ENCODE peak calls at places on chromosomes 7 and 10, in five cellular contexts. M is testis, F is HCT116, O is stomach, I is astrocyte. N is an unnamed sample.

GRCh38 chr10:3207351-3207750 is 34.8 kb upstream of the PITRM1 start:
- DNase-seq in M (no peak), F (no peak), O (no peak), I (no peak), N (no peak)

GRCh38 chr10:105150486-105150885 is 509.4 kb downstream of the SORCS3 start:
- DNase-seq in M (no peak), F (no peak), O (no peak), I (peak; percentile 90), N (no peak)

GRCh38 chr7:143849785-143850479 is 52.0 kb downstream of the TCAF1 start:
- DNase-seq in M (no peak), F (no peak), O (no peak), I (no peak), N (no peak)

GRCh38 chr10:86169506-86170254 is 196.9 kb downstream of the GRID1 start:
- DNase-seq in M (no peak), F (no peak), O (no peak), I (no peak), N (no peak)

GRCh38 chr7:15764010-15764409 is 77.5 kb upstream of the MEOX2 start:
- DNase-seq in M (no peak), F (no peak), O (no peak), I (no peak), N (no peak)

GRCh38 chr10:21517983-21518628 is 7.4 kb downstream of the SKIDA1 start:
- DNase-seq in M (peak; percentile 45), F (no peak), O (no peak), I (peak; percentile 73), N (peak; percentile 91)

GRCh38 chr10:12470719-12471118 is 121.4 kb downstream of the CAMK1D start:
- DNase-seq in M (no peak), F (no peak), O (no peak), I (no peak), N (no peak)

GRCh38 chr7:136030867-136031318 is 53.7 kb upstream of the MTPN start:
- DNase-seq in M (no peak), F (no peak), O (no peak), I (no peak), N (no peak)

GRCh38 chr10:27912241-27912640 is 86.6 kb downstream of the ODAD2 start:
- DNase-seq in M (no peak), F (no peak), O (no peak), I (no peak), N (no peak)

GRCh38 chr7:66837007-66837406 is 84.0 kb upstream of the TMEM248 start:
- DNase-seq in M (peak; percentile 50), F (peak; percentile 26), O (peak; percentile 46), I (no peak), N (no peak)

GRCh38 chr10:5633166-5633565 is 33.2 kb downstream of the ASB13 start:
- DNase-seq in M (no peak), F (no peak), O (no peak), I (peak; percentile 56), N (no peak)

GRCh38 chr10:110642980-110643655 is 1.0 kb upstream of the RBM20 start:
- DNase-seq in M (peak; percentile 26), F (no peak), O (no peak), I (no peak), N (no peak)

GRCh38 chr10:93991596-93992284 is 2.0 kb upstream of the PLCE1 start:
- DNase-seq in M (peak; percentile 70), F (peak; percentile 26), O (peak; percentile 51), I (peak; percentile 82), N (peak; percentile 63)

GRCh38 chr10:48683893-48684292 is 780 bp upstream of the WDFY4 start:
- DNase-seq in M (no peak), F (no peak), O (no peak), I (no peak), N (no peak)

GRCh38 chr7:35700327-35700726 is 5.4 kb upstream of the HERPUD2 start:
- DNase-seq in M (no peak), F (no peak), O (no peak), I (no peak), N (no peak)

GRCh38 chr10:126062132-126063032 is 166.0 kb downstream of the FANK1 start:
- DNase-seq in M (peak; percentile 58), F (peak; percentile 82), O (peak; percentile 51), I (peak; percentile 99), N (peak; percentile 91)

GRCh38 chr10:6579193-6579903 is 728 bp downstream of the PRKCQ start:
- DNase-seq in M (no peak), F (no peak), O (no peak), I (no peak), N (no peak)

GRCh38 chr10:131453772-131454634 is 142.5 kb upstream of the TCERG1L start:
- DNase-seq in M (peak; percentile 93), F (peak; percentile 21), O (peak; percentile 66), I (no peak), N (peak; percentile 62)

GRCh38 chr10:107611101-107611500 is 446.6 kb upstream of the SORCS1 start:
- DNase-seq in M (no peak), F (no peak), O (no peak), I (no peak), N (no peak)

GRCh38 chr10:6402960-6403359 is 177.1 kb downstream of the PRKCQ start:
- DNase-seq in M (no peak), F (no peak), O (no peak), I (no peak), N (no peak)

GRCh38 chr10:62689712-62690111 is 114.8 kb upstream of the ADO start:
- DNase-seq in M (no peak), F (no peak), O (no peak), I (no peak), N (no peak)

GRCh38 chr7:28041508-28042314 is 138.9 kb downstream of the JAZF1 start:
- DNase-seq in M (no peak), F (peak; percentile 37), O (no peak), I (peak; percentile 92), N (peak; percentile 54)

GRCh38 chr7:44212018-44212417 is 11.2 kb downstream of the YKT6 start:
- DNase-seq in M (no peak), F (no peak), O (no peak), I (no peak), N (no peak)

GRCh38 chr10:61923210-61924024 is 21.9 kb downstream of the ARID5B start:
- DNase-seq in M (no peak), F (no peak), O (peak; percentile 38), I (peak; percentile 83), N (peak; percentile 73)

GRCh38 chr10:110226555-110226925 is 19.1 kb downstream of the MXI1 start:
- DNase-seq in M (peak; percentile 95), F (peak; percentile 85), O (peak; percentile 92), I (peak; percentile 89), N (peak; percentile 97)

GRCh38 chr10:83522881-83523386 is 616.4 kb upstream of the GHITM start:
- DNase-seq in M (no peak), F (no peak), O (no peak), I (peak; percentile 98), N (no peak)

GRCh38 chr7:47671358-47671757 is 89.4 kb upstream of the TNS3 start:
- DNase-seq in M (no peak), F (no peak), O (no peak), I (no peak), N (no peak)

GRCh38 chr7:142866361-142867096 is 11.7 kb downstream of the EPHB6 start:
- DNase-seq in M (no peak), F (no peak), O (peak; percentile 61), I (no peak), N (peak; percentile 57)

GRCh38 chr10:78850611-78851010 is 218.2 kb upstream of the ZMIZ1 start:
- DNase-seq in M (no peak), F (no peak), O (peak; percentile 8), I (no peak), N (no peak)
- H3K27me3 ChIP-seq in M (no peaks in the 10 kb centered on the region), F (no peaks in the 10 kb centered on the region), O (no peaks in the 10 kb centered on the region), I (no peaks in the 10 kb centered on the region), N (no peaks in the 10 kb centered on the region)

GRCh38 chr10:14534152-14534551 is 203.4 kb upstream of the FRMD4A start:
- DNase-seq in M (no peak), F (no peak), O (no peak), I (no peak), N (no peak)

GRCh38 chr10:14532473-14533251 is 201.9 kb upstream of the FRMD4A start:
- DNase-seq in M (peak; percentile 62), F (no peak), O (no peak), I (peak; percentile 22), N (no peak)

GRCh38 chr10:14530465-14530864 is 199.7 kb upstream of the FRMD4A start:
- DNase-seq in M (no peak), F (no peak), O (no peak), I (no peak), N (no peak)

GRCh38 chr10:14535497-14536199 is 204.9 kb upstream of the FRMD4A start:
- DNase-seq in M (no peak), F (no peak), O (no peak), I (no peak), N (no peak)

GRCh38 chr10:14533295-14533694 is 202.6 kb upstream of the FRMD4A start:
- DNase-seq in M (no peak), F (no peak), O (no peak), I (no peak), N (no peak)
- H3K4me1 ChIP-seq in M (peaks cover 9% of the 10 kb centered on the region), F (peaks cover 17% of the 10 kb centered on the region), O (peaks cover 45% of the 10 kb centered on the region), I (peaks cover 11% of the 10 kb centered on the region), N (peaks cover 13% of the 10 kb centered on the region)

GRCh38 chr7:159033473-159033825 is 111.2 kb downstream of the VIPR2 start:
- DNase-seq in M (no peak), F (no peak), O (peak; percentile 10), I (no peak), N (no peak)

GRCh38 chr7:159034988-159035387 is 109.7 kb downstream of the VIPR2 start:
- DNase-seq in M (no peak), F (no peak), O (no peak), I (no peak), N (no peak)

GRCh38 chr7:159035571-159036073 is 109.0 kb downstream of the VIPR2 start:
- DNase-seq in M (peak; percentile 13), F (no peak), O (peak; percentile 23), I (no peak), N (no peak)

GRCh38 chr7:159032753-159033472 is 111.8 kb downstream of the VIPR2 start:
- DNase-seq in M (peak; percentile 12), F (no peak), O (peak; percentile 8), I (no peak), N (no peak)

GRCh38 chr7:159033956-159034938 is 110.4 kb downstream of the VIPR2 start:
- DNase-seq in M (peak; percentile 9), F (no peak), O (peak; percentile 20), I (no peak), N (no peak)
- H3K27ac ChIP-seq in M (no peak overlapping the region), F (no peak overlapping the region), O (no peak overlapping the region), I (no peak overlapping the region), N (no peak overlapping the region)

GRCh38 chr7:88758355-88759215 is 915 bp upstream of the ZNF804B start:
- DNase-seq in M (peak; percentile 52), F (no peak), O (no peak), I (peak; percentile 3), N (peak; percentile 22)
- H3K27me3 ChIP-seq in M (no peaks in the 10 kb centered on the region), F (no peaks in the 10 kb centered on the region), O (peaks cover 36% of the 10 kb centered on the region), I (peaks cover 23% of the 10 kb centered on the region), N (peaks cover 75% of the 10 kb centered on the region)

GRCh38 chr7:105017263-105018051 is 3.5 kb downstream of the KMT2E start:
- DNase-seq in M (no peak), F (no peak), O (no peak), I (no peak), N (no peak)
- H3K4me1 ChIP-seq in M (peaks cover 27% of the 10 kb centered on the region), F (peaks cover 19% of the 10 kb centered on the region), O (peaks cover 65% of the 10 kb centered on the region), I (peaks cover 7% of the 10 kb centered on the region), N (peaks cover 21% of the 10 kb centered on the region)

N was measured in cardiac muscle cell.